ENCODE peak calls at places on chromosomes 1 and 21, in five cellular contexts. Z, B, V, W and O are unnamed samples.

GRCh38 chr1:52615489-52616042 is 13.4 kb downstream of the GPX7 start:
- DNase-seq in V (no peak), Z (no peak), W (no peak), B (no peak), O (no peak)

GRCh38 chr1:35447278-35447677 is 109.9 kb downstream of the KIAA0319L start:
- DNase-seq in W (no peak), Z (no peak), B (no peak), V (no peak), O (no peak)

GRCh38 chr1:165330483-165330882 is 26.0 kb downstream of the LMX1A start:
- DNase-seq in V (no peak), B (no peak), Z (no peak), W (no peak), O (no peak)

GRCh38 chr1:5287178-5288155 is 633.1 kb downstream of the AJAP1 start:
- DNase-seq in B (no peak), V (no peak), Z (no peak), W (no peak), O (no peak)

GRCh38 chr1:97898948-97899347 is 21.9 kb downstream of the DPYD start:
- DNase-seq in W (peak), V (no peak), B (no peak), Z (no peak), O (no peak)

GRCh38 chr1:154696460-154696859 is 88.5 kb upstream of the ADAR start:
- DNase-seq in B (no peak), V (no peak), W (no peak), Z (no peak), O (no peak)

GRCh38 chr1:39689214-39689613 is 2.0 kb downstream of the HPCAL4 start:
- DNase-seq in Z (no peak), W (no peak), V (no peak), B (no peak), O (no peak)

GRCh38 chr1:91737650-91738049 is 148.3 kb downstream of the TGFBR3 start:
- DNase-seq in W (no peak), B (no peak), V (no peak), Z (no peak), O (no peak)

GRCh38 chr1:52416811-52417210 is 12.4 kb downstream of the PRPF38A start:
- DNase-seq in V (no peak), W (peak), B (no peak), Z (no peak), O (no peak)

GRCh38 chr21:34640858-34641257 is 25.9 kb upstream of the RCAN1 start:
- DNase-seq in Z (no peak), W (peak), B (no peak), V (no peak), O (no peak)

GRCh38 chr1:203131548-203132200 is 4.1 kb downstream of the ADORA1 start:
- DNase-seq in Z (no peak), V (no peak), W (no peak), B (no peak), O (no peak)

GRCh38 chr1:32716312-32717126 is 13.9 kb upstream of the SYNC start:
- DNase-seq in W (no peak), B (no peak), V (peak), Z (peak), O (no peak)

GRCh38 chr1:177209357-177209756 is 38.6 kb downstream of the BRINP2 start:
- DNase-seq in W (peak), B (peak), V (no peak), Z (no peak), O (peak)

GRCh38 chr1:218346391-218347204 is 1.5 kb downstream of the TGFB2 start:
- DNase-seq in B (no peak), W (peak), V (no peak), Z (peak), O (no peak)

GRCh38 chr21:39630827-39631226 is 18.1 kb downstream of the B3GALT5 start:
- DNase-seq in V (no peak), B (no peak), W (no peak), Z (no peak), O (no peak)

GRCh38 chr1:205191127-205191577 is 20.4 kb downstream of the DSTYK start:
- DNase-seq in Z (no peak), W (no peak), V (no peak), B (no peak), O (no peak)